ENCODE peak calls at places on chromosomes 7 and 10, in ten cellular contexts. W, P, K, U, R, C, T, H, D and S are unnamed samples.

GRCh38 chr7:30852360-30852709 is 59.3 kb upstream of the AQP1 start:
- DNase-seq in W (no peak), P (no peak), K (no peak), U (no peak), R (no peak), C (no peak), T (no peak), H (no peak), D (no peak), S (no peak)

GRCh38 chr7:73865738-73866445 is 4.9 kb downstream of the TMEM270 start:
- DNase-seq in W (no peak), P (peak), K (no peak), U (no peak), R (peak), C (no peak), T (no peak), H (no peak), D (no peak), S (peak)

GRCh38 chr10:72567884-72568283 is 58.0 kb downstream of the MICU1 start:
- DNase-seq in W (no peak), P (no peak), K (no peak), U (no peak), R (no peak), C (no peak), T (no peak), H (no peak), D (no peak), S (peak)

GRCh38 chr7:44322631-44323363 is 2.6 kb downstream of the CAMK2B start:
- DNase-seq in W (no peak), P (no peak), K (no peak), U (no peak), R (no peak), C (no peak), T (no peak), H (no peak), D (no peak), S (no peak)

GRCh38 chr10:2048337-2048973 is 311.1 kb upstream of the ADARB2 start:
- DNase-seq in W (no peak), P (no peak), K (no peak), U (no peak), R (no peak), C (no peak), T (peak), H (no peak), D (no peak), S (no peak)

GRCh38 chr7:991017-991728 is 8.2 kb downstream of the CYP2W1 start:
- DNase-seq in W (no peak), P (no peak), K (no peak), U (no peak), R (no peak), C (no peak), T (no peak), H (no peak), D (no peak), S (no peak)

GRCh38 chr7:15620491-15621185 is 58.8 kb upstream of the AGMO start:
- DNase-seq in W (no peak), P (no peak), K (no peak), U (no peak), R (no peak), C (no peak), T (no peak), H (no peak), D (no peak), S (no peak)

GRCh38 chr10:5447611-5448071 is 35.3 kb downstream of the NET1 start:
- DNase-seq in W (peak), P (peak), K (no peak), U (no peak), R (no peak), C (no peak), T (peak), H (no peak), D (no peak), S (peak)

GRCh38 chr10:6665847-6666246 is 85.8 kb upstream of the PRKCQ start:
- DNase-seq in W (no peak), P (peak), K (no peak), U (no peak), R (no peak), C (no peak), T (no peak), H (no peak), D (peak), S (no peak)

GRCh38 chr7:23662124-23662982 is 17.6 kb upstream of the FAM221A start:
- DNase-seq in W (no peak), P (no peak), K (no peak), U (no peak), R (no peak), C (no peak), T (no peak), H (no peak), D (no peak), S (no peak)

DNA sequence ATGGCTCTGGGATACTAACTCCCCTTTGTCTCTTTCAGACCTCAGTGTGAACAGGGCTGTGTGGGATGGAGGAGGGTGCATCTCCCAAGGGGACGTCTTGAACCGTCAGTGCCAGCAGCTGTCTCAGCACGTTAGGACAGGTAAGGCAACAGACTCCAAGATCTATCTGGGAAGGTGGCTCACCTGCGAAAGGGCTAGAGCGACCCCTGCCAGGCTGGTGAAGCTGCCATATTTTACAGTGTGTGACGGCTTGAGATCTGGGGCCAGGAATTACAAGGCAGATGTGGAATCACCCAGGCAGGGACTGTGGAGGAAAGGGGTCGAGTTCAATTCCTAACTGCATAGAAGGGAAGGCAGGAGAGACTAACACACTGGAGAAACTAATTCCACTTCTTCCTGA is 11.2 kb downstream of the MUC17 start:
- DNase-seq in W (no peak), P (no peak), K (no peak), U (no peak), R (no peak), C (no peak), T (peak), H (no peak), D (no peak), S (no peak)
- TF ChIP-seq CTCF in W (no peak), P (peak), K (no peak), U (no peak), R (no peak), C (no peak), T (peak), H (no peak), D (no peak), S (no peak)

GRCh38 chr10:128853537-128853936 is 613.5 kb upstream of the MGMT start:
- DNase-seq in W (no peak), P (no peak), K (no peak), U (no peak), R (no peak), C (no peak), T (no peak), H (no peak), D (no peak), S (no peak)
- TF ChIP-seq CTCF in W (no peak), P (no peak), K (no peak), U (no peak), R (no peak), C (no peak), T (no peak), H (no peak), D (no peak), S (no peak)

DNA sequence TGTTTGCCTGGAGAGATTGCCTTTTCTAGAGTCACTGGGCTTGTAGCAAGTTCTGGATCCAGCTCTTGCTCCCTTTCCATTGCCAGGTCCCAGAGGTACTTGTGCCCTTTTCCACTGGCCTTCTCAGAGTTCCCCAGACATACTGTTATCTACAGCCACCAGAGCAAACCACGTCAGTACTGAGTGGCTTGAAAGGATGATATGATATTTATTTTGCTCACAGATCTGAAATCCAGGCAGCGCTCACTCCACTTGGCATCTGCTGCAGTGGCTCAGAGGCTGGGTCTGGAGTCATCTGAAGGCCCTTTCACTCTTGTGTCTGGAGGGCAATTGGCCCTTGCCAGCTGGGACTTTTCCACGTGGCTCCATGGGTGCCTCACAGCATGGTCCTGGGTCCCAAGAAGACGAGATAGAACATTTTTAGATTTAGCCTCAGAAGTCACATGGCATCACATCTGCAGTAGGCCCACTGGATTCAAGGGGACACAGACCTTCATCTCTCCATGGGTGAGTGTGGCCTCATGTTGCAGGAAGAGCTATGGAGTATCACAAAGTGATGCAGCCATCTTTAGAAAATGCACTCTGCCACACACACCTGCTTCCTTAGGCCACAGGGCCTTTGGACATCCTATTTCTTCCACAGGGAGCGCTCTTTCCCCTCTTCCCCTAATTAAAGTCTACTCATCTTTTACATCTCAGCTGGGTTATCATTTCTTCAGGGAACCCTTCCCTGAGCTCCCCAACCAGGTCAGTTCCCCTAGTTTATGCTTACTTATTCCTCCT is 22.9 kb upstream of the TCF7L2 start:
- DNase-seq in W (no peak), P (no peak), K (no peak), U (no peak), R (no peak), C (no peak), T (no peak), H (no peak), D (no peak), S (no peak)
- TF ChIP-seq CTCF in W (no peak), P (no peak), K (no peak), U (no peak), R (no peak), C (no peak), T (no peak), H (no peak), D (no peak), S (no peak)

DNA sequence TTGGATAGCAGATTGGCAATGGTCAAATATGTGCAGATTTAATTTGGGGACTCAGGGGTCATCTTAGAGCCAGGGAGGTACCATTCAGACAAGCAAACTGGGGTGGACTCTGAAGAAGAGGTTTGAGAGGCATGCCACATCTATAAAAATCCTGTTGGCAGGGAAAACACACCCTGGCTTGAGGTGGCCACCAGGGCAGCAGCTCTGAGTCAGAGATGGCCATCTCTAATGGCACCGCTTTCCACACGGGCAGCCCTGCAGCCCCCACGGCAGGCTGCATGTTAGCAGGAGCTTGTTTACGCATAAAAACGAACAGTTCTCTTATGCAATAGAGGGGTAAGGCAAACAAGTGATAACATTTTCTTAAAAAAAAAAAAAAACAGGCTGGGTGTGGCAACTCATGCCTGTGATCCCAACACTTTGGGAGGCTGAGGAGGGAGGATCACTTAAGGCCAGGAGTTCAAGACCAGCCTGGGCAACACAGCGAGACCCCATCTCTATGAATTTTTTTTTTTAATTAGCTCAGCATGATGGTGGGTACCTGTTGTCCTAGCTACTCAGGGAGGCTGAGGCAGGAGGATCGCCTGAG is 14.9 kb downstream of the DLG5 start:
- DNase-seq in W (no peak), P (no peak), K (peak), U (no peak), R (no peak), C (no peak), T (no peak), H (no peak), D (no peak), S (no peak)
- TF ChIP-seq CTCF in W (no peak), P (no peak), K (no peak), U (no peak), R (peak), C (no peak), T (no peak), H (no peak), D (no peak), S (no peak)

GRCh38 chr10:7829289-7829834 is 11.1 kb downstream of the TAF3 start:
- DNase-seq in W (no peak), P (no peak), K (no peak), U (no peak), R (no peak), C (no peak), T (no peak), H (no peak), D (no peak), S (no peak)

GRCh38 chr10:7824251-7824650 is 5.9 kb downstream of the TAF3 start:
- DNase-seq in W (no peak), P (no peak), K (no peak), U (no peak), R (no peak), C (no peak), T (no peak), H (no peak), D (no peak), S (no peak)

GRCh38 chr10:7832060-7832459 is 13.8 kb downstream of the TAF3 start:
- DNase-seq in W (no peak), P (no peak), K (no peak), U (no peak), R (no peak), C (no peak), T (no peak), H (no peak), D (no peak), S (no peak)

DNA sequence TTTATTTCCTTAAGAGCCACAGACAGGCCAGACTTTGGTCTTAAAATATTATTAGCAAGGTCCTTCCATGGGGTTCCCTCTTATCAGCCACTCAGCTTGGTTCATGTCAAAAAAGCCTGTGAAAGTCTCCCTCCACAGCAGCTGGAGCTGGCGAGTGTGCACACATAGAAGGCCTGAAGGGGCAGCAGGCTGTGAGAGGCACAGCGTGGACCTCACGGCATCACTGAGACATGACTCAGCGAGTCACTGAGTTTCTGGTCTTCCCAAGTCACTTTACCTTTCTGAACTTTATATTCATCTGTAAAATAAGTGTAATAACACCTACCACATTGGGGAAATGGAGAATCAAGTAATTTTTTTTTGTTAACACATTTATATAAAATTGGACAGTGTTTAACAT is 8.7 kb downstream of the TAF3 start:
- DNase-seq in W (no peak), P (no peak), K (no peak), U (no peak), R (peak), C (no peak), T (peak), H (no peak), D (no peak), S (no peak)
- TF ChIP-seq CTCF in W (no peak), P (no peak), K (no peak), U (no peak), R (peak), C (no peak), T (peak), H (no peak), D (no peak), S (no peak)

GRCh38 chr10:74753295-74754211 is 72.8 kb upstream of the KAT6B start:
- DNase-seq in W (no peak), P (no peak), K (no peak), U (peak), R (no peak), C (no peak), T (no peak), H (no peak), D (no peak), S (no peak)
- TF ChIP-seq CTCF in W (no peak), P (no peak), K (no peak), U (no peak), R (no peak), C (no peak), T (no peak), H (no peak), D (no peak), S (no peak)